ENCODE peak calls at places on chromosomes 1 and 21, in seven cellular contexts. M is MG63, K is HEK293T, T is NCI-H510A treated with DMSO at 0.1 percent for 48 hours, G is NCI-H748 treated with DMSO at 0.1 percent for 48 hours, D is glomerular endothelial cell, O is kidney glomerular epithelial cell. Z is an unnamed sample.

GRCh38 chr1:56331892-56332567 is 247.3 kb downstream of the PLPP3 start:
- DNase-seq in M (peak), T (no peak), G (no peak), O (peak), K (no peak), D (no peak), Z (no peak)

GRCh38 chr1:236688705-236689104 is 2.4 kb downstream of the ACTN2 start:
- DNase-seq in G (no peak), D (no peak), O (no peak), K (no peak), M (no peak), T (no peak), Z (no peak)

GRCh38 chr1:14704846-14705245 is 106.4 kb downstream of the KAZN start:
- DNase-seq in T (no peak), O (peak), M (no peak), D (no peak), K (no peak), G (no peak), Z (no peak)

GRCh38 chr1:42157667-42158066 is 4.5 kb downstream of the GUCA2B start:
- DNase-seq in T (peak), M (no peak), K (no peak), G (no peak), O (no peak), D (no peak), Z (no peak)

GRCh38 chr1:31460027-31460426 is 47.0 kb downstream of the SERINC2 start:
- DNase-seq in T (no peak), O (no peak), G (no peak), M (no peak), K (no peak), D (no peak), Z (no peak)

GRCh38 chr1:39128959-39129358 is 75.5 kb upstream of the MACF1 start:
- DNase-seq in D (no peak), O (no peak), K (no peak), G (no peak), T (peak), M (no peak), Z (no peak)

GRCh38 chr1:47205918-47206317 is 16.1 kb upstream of the PDZK1IP1 start:
- DNase-seq in O (no peak), K (no peak), G (no peak), M (no peak), D (no peak), T (no peak), Z (no peak)

GRCh38 chr1:237756304-237756967 is 134.3 kb downstream of the ZP4 start:
- DNase-seq in D (no peak), M (no peak), T (peak), G (no peak), K (no peak), O (no peak), Z (no peak)

GRCh38 chr1:215489771-215490566 is 77.1 kb upstream of the KCTD3 start:
- DNase-seq in G (no peak), K (no peak), M (no peak), O (no peak), D (no peak), T (no peak), Z (no peak)

GRCh38 chr1:209168204-209168603 is 415.3 kb upstream of the CAMK1G start:
- DNase-seq in G (no peak), O (no peak), T (no peak), M (peak), D (no peak), K (no peak), Z (peak)

GRCh38 chr21:34885636-34886553 is 163.2 kb downstream of the RUNX1 start:
- DNase-seq in D (no peak), M (no peak), G (no peak), T (no peak), O (peak), K (no peak), Z (no peak)

Z was measured in pulmonary artery endothelial cell.